ENCODE peak calls at places on chromosomes 13 and 19, in ten cellular contexts. P is NCI-H1436; C is A673; W is glutamatergic neuron; T is activated CD8-positive, alpha-beta memory T cell treated with anti-CD3 and anti-CD28 coated beads, Interleukin-2, amount 50 U/mL, for 4 hours; Y is activated T-helper 1 cell treated with anti-CD3 and anti-CD28 coated beads, Interleukin-2, amount 50 U/mL, for 16 hours; Q is G401; F is AML-193; R is nucleus accumbens; S is NCI-H1092 treated with DMSO at 0.1 percent for 48 hours. J is an unnamed sample.

GRCh38 chr13:91158015-91158390 is 189.5 kb upstream of the MIR17HG start:
- DNase-seq in P (no peak), C (no peak), W (no peak), T (no peak), Y (no peak), Q (no peak), F (no peak), R (no peak), S (no peak), J (peak)

GRCh38 chr13:95420501-95420900 is 119.2 kb upstream of the ABCC4 start:
- DNase-seq in P (no peak), C (no peak), W (no peak), T (no peak), Y (no peak), Q (no peak), F (no peak), R (no peak), S (no peak), J (no peak)

GRCh38 chr13:64958106-64958505 is 2272.0 kb downstream of the PCDH9 start:
- DNase-seq in P (no peak), C (no peak), W (no peak), T (no peak), Y (no peak), Q (no peak), F (no peak), R (no peak), S (no peak), J (no peak)

GRCh38 chr19:46353730-46354528 is 7.0 kb downstream of the PPP5C start:
- DNase-seq in P (no peak), C (no peak), W (no peak), T (no peak), Y (no peak), Q (no peak), F (no peak), R (no peak), S (no peak), J (no peak)

GRCh38 chr13:51764184-51765141 is 39.5 kb downstream of the DHRS12 start:
- DNase-seq in P (no peak), C (no peak), W (peak), T (peak), Y (peak), Q (peak), F (no peak), R (peak), S (peak), J (peak)

GRCh38 chr19:15452111-15453047 is 2.6 kb upstream of the WIZ start:
- DNase-seq in P (peak), C (peak), W (peak), T (no peak), Y (no peak), Q (peak), F (no peak), R (no peak), S (peak), J (peak)

GRCh38 chr19:58218899-58219298 is 9.8 kb upstream of the ZNF544 start:
- DNase-seq in P (no peak), C (peak), W (peak), T (no peak), Y (peak), Q (no peak), F (peak), R (no peak), S (no peak), J (peak)

GRCh38 chr19:46728693-46729339 is 11.9 kb upstream of the PRKD2 start:
- DNase-seq in P (no peak), C (peak), W (peak), T (peak), Y (peak), Q (peak), F (peak), R (no peak), S (no peak), J (peak)

GRCh38 chr13:51728972-51729371 is 75.0 kb downstream of the DHRS12 start:
- DNase-seq in P (no peak), C (peak), W (no peak), T (no peak), Y (no peak), Q (no peak), F (peak), R (no peak), S (no peak), J (peak)

GRCh38 chr13:49253997-49254396 is 6.3 kb downstream of the CDADC1 start:
- DNase-seq in P (no peak), C (no peak), W (no peak), T (no peak), Y (no peak), Q (no peak), F (no peak), R (no peak), S (no peak), J (no peak)

GRCh38 chr13:113410472-113411201 is 42.7 kb downstream of the ADPRHL1 start:
- DNase-seq in P (no peak), C (peak), W (no peak), T (no peak), Y (no peak), Q (no peak), F (no peak), R (no peak), S (no peak), J (peak)

GRCh38 chr19:40862785-40863184 is 12.5 kb upstream of the CYP2A6 start:
- DNase-seq in P (no peak), C (no peak), W (no peak), T (no peak), Y (no peak), Q (no peak), F (no peak), R (no peak), S (no peak), J (peak)

GRCh38 chr13:60348097-60348496 is 48.9 kb upstream of the TDRD3 start:
- DNase-seq in P (no peak), C (no peak), W (no peak), T (no peak), Y (no peak), Q (no peak), F (no peak), R (no peak), S (no peak), J (no peak)

GRCh38 chr19:30344446-30345425 is 27.4 kb upstream of the ZNF536 start:
- DNase-seq in P (no peak), C (peak), W (no peak), T (no peak), Y (no peak), Q (no peak), F (no peak), R (no peak), S (no peak), J (no peak)

GRCh38 chr19:39916851-39917396 is 17.5 kb downstream of the FCGBP start:
- DNase-seq in P (no peak), C (no peak), W (no peak), T (no peak), Y (no peak), Q (no peak), F (no peak), R (no peak), S (no peak), J (peak)

GRCh38 chr19:58395220-58395978 is at the start of gene RNF225:
- DNase-seq in P (no peak), C (no peak), W (no peak), T (no peak), Y (no peak), Q (peak), F (no peak), R (no peak), S (no peak), J (no peak)

GRCh38 chr13:27673911-27674310 is 52.2 kb downstream of the POLR1D start:
- DNase-seq in P (no peak), C (no peak), W (no peak), T (no peak), Y (no peak), Q (no peak), F (no peak), R (no peak), S (no peak), J (no peak)

GRCh38 chr19:10407102-10407501 is 3.8 kb upstream of the CDC37 start:
- DNase-seq in P (no peak), C (no peak), W (no peak), T (no peak), Y (no peak), Q (no peak), F (no peak), R (no peak), S (no peak), J (no peak)

GRCh38 chr19:16330811-16331690 is 6.4 kb downstream of the KLF2 start:
- DNase-seq in P (no peak), C (no peak), W (no peak), T (no peak), Y (no peak), Q (no peak), F (no peak), R (no peak), S (no peak), J (no peak)

GRCh38 chr19:35260694-35261304 is 8.0 kb upstream of the USF2 start:
- DNase-seq in P (no peak), C (no peak), W (no peak), T (peak), Y (no peak), Q (no peak), F (no peak), R (no peak), S (no peak), J (no peak)

GRCh38 chr19:5113101-5113557 is 144.2 kb downstream of the KDM4B start:
- DNase-seq in P (no peak), C (peak), W (peak), T (no peak), Y (no peak), Q (no peak), F (no peak), R (peak), S (no peak), J (peak)

GRCh38 chr13:63541336-63541735 is 2125.7 kb upstream of the PCDH20 start:
- DNase-seq in P (no peak), C (peak), W (no peak), T (no peak), Y (no peak), Q (no peak), F (no peak), R (no peak), S (no peak), J (no peak)

GRCh38 chr19:28560786-28561185 is 652.2 kb downstream of the UQCRFS1 start:
- DNase-seq in P (no peak), C (no peak), W (no peak), T (no peak), Y (no peak), Q (no peak), F (no peak), R (no peak), S (no peak), J (no peak)

GRCh38 chr13:95516492-95516891 is 36.0 kb upstream of the CLDN10 start:
- DNase-seq in P (no peak), C (no peak), W (no peak), T (no peak), Y (no peak), Q (no peak), F (no peak), R (no peak), S (no peak), J (no peak)

GRCh38 chr19:18894254-18895037 is 1.5 kb downstream of the CERS1 start:
- DNase-seq in P (peak), C (peak), W (peak), T (no peak), Y (no peak), Q (peak), F (no peak), R (peak), S (peak), J (peak)

GRCh38 chr13:97068146-97068545 is 73.9 kb upstream of the OXGR1 start:
- DNase-seq in P (no peak), C (no peak), W (no peak), T (no peak), Y (no peak), Q (no peak), F (no peak), R (no peak), S (peak), J (peak)

GRCh38 chr19:49689133-49690072 is at the start of gene ADM5:
- DNase-seq in P (peak), C (peak), W (peak), T (peak), Y (no peak), Q (peak), F (no peak), R (peak), S (peak), J (no peak)

GRCh38 chr13:52053460-52053859 is 29.0 kb downstream of the UTP14C start:
- DNase-seq in P (no peak), C (no peak), W (no peak), T (no peak), Y (no peak), Q (no peak), F (no peak), R (no peak), S (no peak), J (no peak)

GRCh38 chr19:41935781-41936415 is 7.6 kb upstream of the ERFL start:
- DNase-seq in P (no peak), C (no peak), W (no peak), T (no peak), Y (no peak), Q (no peak), F (no peak), R (no peak), S (no peak), J (no peak)

J was measured in choroid plexus epithelial cell.